ENCODE peak calls at places on chromosomes 1 and 21, in eight cellular contexts. K, U, Y, O, B, F, M and Q are unnamed samples.

GRCh38 chr1:226457307-226457712 is 49.4 kb upstream of the PARP1 start:
- DNase-seq in F (no peak), B (no peak), O (no peak), M (peak; percentile 93), K (no peak), U (no peak), Y (no peak), Q (no peak)

GRCh38 chr1:86409416-86410021 is 13.4 kb upstream of the ODF2L start:
- DNase-seq in Y (no peak), O (peak; percentile 27), F (no peak), K (no peak), U (no peak), B (no peak), M (peak; percentile 15), Q (no peak)

GRCh38 chr1:172870901-172871606 is 179.7 kb downstream of the TNFSF18 start:
- DNase-seq in Y (no peak), F (no peak), K (peak; percentile 93), O (peak; percentile 38), M (no peak), B (peak; percentile 79), U (peak; percentile 56), Q (peak; percentile 30)

GRCh38 chr1:3547055-3548005 is 64.0 kb downstream of the MEGF6 start:
- DNase-seq in F (no peak), B (peak; percentile 90), O (peak; percentile 44), M (no peak), U (peak; percentile 83), Y (no peak), K (no peak), Q (no peak)

GRCh38 chr1:51998701-51999100 is 8.2 kb upstream of the RAB3B start:
- DNase-seq in Y (no peak), K (no peak), O (no peak), M (no peak), B (no peak), U (no peak), F (no peak), Q (no peak)

GRCh38 chr1:35555601-35556477 is 1.4 kb downstream of the KIAA0319L start:
- DNase-seq in K (no peak), F (no peak), U (no peak), B (peak; percentile 85), O (peak; percentile 57), Y (no peak), M (no peak), Q (no peak)

GRCh38 chr1:150619576-150620509 is 9.6 kb downstream of the ENSA start:
- DNase-seq in O (peak; percentile 62), K (no peak), U (peak; percentile 54), Y (peak; percentile 46), M (no peak), B (peak; percentile 84), F (peak; percentile 50), Q (no peak)

GRCh38 chr1:20974069-20974468 is 187.0 kb upstream of the HP1BP3 start:
- DNase-seq in U (no peak), F (no peak), Y (no peak), B (no peak), K (no peak), O (no peak), M (no peak), Q (no peak)

GRCh38 chr1:62180649-62181048 is 14.0 kb upstream of the L1TD1 start:
- DNase-seq in F (no peak), B (peak; percentile 83), Y (no peak), O (peak; percentile 23), M (peak; percentile 72), K (no peak), U (peak; percentile 84), Q (no peak)

GRCh38 chr1:84348240-84348555 is 46.7 kb downstream of the SAMD13 start:
- DNase-seq in K (peak; percentile 94), O (no peak), F (no peak), Y (no peak), U (no peak), B (peak; percentile 4), M (no peak), Q (no peak)

DNA sequence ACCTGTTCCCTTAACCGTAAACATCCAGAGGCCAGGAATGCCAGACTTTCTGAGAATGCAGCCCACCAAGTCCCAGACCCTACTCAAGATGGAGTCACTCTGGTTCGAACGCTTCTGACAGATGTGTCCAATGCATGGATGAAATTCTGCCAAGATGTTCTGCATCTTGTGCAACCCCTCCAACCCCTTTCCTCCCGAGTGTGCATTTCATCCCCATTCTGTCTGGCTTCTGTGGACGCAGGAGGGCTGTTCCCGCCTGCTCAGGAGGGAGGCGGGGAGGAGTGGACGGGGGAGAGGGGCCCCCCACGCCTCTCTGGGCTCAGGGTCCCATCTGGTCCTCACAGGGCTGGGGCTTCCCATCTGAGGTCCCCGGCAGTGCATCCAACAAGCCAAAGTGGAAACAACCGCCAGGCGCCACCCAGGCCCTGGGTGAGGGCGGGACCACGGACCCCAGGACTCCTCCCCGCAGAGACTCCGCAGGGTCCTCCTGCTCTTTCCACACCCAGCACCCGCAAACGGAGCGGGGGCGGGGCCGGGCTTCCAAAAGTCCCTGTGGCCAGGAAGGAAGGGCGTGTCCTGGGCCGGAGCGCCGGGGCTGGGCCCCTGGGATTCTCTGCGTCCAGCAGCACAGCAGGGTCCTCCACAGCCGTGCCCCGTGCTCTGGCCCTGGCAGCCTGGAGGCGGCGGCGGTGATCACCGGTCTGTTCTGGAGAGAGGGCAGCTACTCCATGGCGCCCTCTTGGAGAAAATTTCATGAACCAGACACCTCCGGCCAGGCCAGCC is 27.7 kb upstream of the SUMO3 start:
- DNase-seq in K (no peak), B (peak; percentile 66), M (peak; percentile 90), Y (peak; percentile 92), O (peak; percentile 81), U (peak; percentile 46), F (peak; percentile 21), Q (peak; percentile 33)
- TF ChIP-seq CTCF in K (peak; percentile 52), B (peak; percentile 68), M (peak; percentile 39), Y (peak; percentile 45), O (peak; percentile 44), U (peak; percentile 48), F (peak; percentile 48), Q (peak; percentile 61)

DNA sequence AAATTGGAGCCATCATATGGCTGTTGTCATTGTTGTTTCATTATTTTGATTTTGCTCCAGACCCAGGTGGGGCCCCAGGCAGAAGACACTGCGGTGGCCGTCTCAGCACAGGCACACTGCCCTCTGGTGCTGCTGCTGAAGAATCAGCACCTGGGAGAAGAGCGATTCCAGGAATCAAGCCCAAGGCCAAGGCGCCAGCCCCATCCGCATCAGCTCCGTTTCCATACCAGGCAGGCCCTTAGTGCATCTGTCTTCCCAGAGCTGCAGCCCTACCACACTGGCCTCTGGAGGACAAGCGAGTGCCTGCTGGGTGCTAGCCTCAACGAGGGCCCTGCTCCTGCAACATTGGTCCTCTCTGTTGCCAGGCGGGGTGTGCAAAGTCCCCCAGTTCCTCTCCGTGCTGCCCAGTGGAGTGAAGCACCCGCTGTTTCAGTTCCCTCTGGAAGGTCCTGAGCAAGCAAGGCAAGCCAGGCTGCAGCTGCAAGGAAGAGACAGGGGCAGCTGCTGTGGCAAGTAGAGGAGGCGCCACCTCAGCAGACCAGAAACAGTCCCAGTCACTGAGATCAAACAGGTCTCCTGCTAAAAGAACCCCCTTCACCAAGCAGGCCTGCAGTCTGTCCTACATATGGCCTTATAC is 5.2 kb downstream of the GRIK3 start:
- DNase-seq in F (peak; percentile 95), M (peak; percentile 70), O (no peak), B (no peak), K (no peak), Y (peak; percentile 36), U (no peak), Q (no peak)
- H3K9me2 ChIP-seq in F (no peaks in the 10 kb centered on the region), M (no peaks in the 10 kb centered on the region), O (no peaks in the 10 kb centered on the region), B (no peaks in the 10 kb centered on the region), K (no peaks in the 10 kb centered on the region), Y (no peaks in the 10 kb centered on the region), U (no peaks in the 10 kb centered on the region), Q (no peaks in the 10 kb centered on the region)

GRCh38 chr1:153958111-153958960 is at the start of gene CRTC2:
- DNase-seq in F (peak; percentile 98), Y (peak; percentile 97), O (peak; percentile 99), U (peak; percentile 96), K (peak; percentile 95), B (peak; percentile 99), M (peak; percentile 100), Q (peak; percentile 100)
- TF ChIP-seq CTCF in F (peak; percentile 37), Y (peak; percentile 15), O (no peak), U (no peak), K (no peak), B (peak; percentile 31), M (no peak), Q (peak; percentile 14)

DNA sequence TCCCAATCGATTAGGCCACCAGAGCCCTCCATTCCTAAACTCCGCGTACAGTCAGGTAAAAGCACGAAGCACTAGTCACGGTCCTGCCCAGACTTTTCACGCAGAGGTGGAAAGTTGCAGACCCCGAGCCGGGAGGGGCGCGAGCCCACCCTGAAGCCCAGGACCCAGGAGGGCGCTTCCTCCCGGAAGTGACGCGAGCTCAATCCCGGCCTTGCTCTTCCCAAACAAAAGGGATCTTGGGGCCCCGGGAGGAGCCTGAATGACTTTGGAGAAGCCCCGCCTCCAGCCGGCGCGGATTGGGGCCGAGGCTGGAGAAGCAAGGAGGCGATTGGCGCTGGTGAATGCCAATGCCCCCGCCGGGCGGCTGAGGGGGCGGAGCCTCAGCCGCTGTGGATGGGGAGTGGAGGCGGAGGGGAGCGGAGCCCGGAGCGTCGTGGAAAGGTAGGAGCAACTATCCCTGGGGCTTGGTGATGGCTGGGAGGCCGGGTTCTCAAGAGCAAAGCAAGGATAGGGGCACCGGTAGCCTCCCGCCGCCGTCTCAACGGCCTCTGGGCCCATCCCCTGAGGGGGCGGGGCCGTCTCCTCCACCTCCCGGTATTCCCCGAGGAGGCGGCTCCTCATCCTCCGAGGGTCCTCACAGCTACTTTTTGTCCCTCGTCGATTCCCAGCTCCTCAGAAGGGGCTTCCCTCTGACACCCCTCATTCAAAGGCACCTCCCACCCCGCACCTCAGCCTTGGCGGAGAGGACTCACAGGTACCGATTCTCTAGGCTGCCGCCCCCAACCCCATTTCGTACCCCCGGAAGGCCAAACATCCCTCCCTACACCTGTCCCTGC is at the start of gene CTTNBP2NL:
- DNase-seq in Y (peak; percentile 95), K (peak; percentile 88), M (peak; percentile 99), F (peak; percentile 85), B (peak; percentile 96), U (peak; percentile 94), O (peak; percentile 99), Q (peak; percentile 66)
- H3K9me2 ChIP-seq in Y (no peaks in the 10 kb centered on the region), K (no peaks in the 10 kb centered on the region), M (no peaks in the 10 kb centered on the region), F (no peaks in the 10 kb centered on the region), B (no peaks in the 10 kb centered on the region), U (no peaks in the 10 kb centered on the region), O (no peaks in the 10 kb centered on the region), Q (no peaks in the 10 kb centered on the region)

GRCh38 chr21:31873275-31873695 is 465 bp downstream of the HUNK start:
- DNase-seq in U (no peak), K (no peak), M (peak; percentile 63), O (peak; percentile 67), B (no peak), Y (peak; percentile 88), F (no peak), Q (peak; percentile 64)

GRCh38 chr21:31873696-31874599 is 1.1 kb downstream of the HUNK start:
- DNase-seq in O (peak; percentile 83), F (peak; percentile 39), Y (peak; percentile 91), M (peak; percentile 73), U (no peak), B (peak; percentile 16), K (no peak), Q (peak; percentile 60)

GRCh38 chr21:31872072-31872451 is 758 bp upstream of the HUNK start:
- DNase-seq in M (peak; percentile 32), O (no peak), F (no peak), B (no peak), U (no peak), K (no peak), Y (peak; percentile 26), Q (no peak)

GRCh38 chr21:31874817-31875216 is 2.0 kb downstream of the HUNK start:
- DNase-seq in O (peak; percentile 45), K (no peak), Y (no peak), B (no peak), U (no peak), M (peak; percentile 55), F (no peak), Q (no peak)

GRCh38 chr21:31872452-31873274 is at the start of gene HUNK:
- DNase-seq in K (no peak), O (peak; percentile 76), M (peak; percentile 73), Y (peak; percentile 84), U (no peak), F (peak; percentile 29), B (no peak), Q (peak; percentile 72)
- TF ChIP-seq CTCF in K (no peak), O (no peak), M (no peak), Y (no peak), U (no peak), F (no peak), B (no peak), Q (no peak)